ENCODE peak calls at places on chromosome 1, in five cellular contexts. F, I, U, G and P are unnamed samples.

GRCh38 chr1:153649867-153650235 is 8.7 kb upstream of the SNAPIN start:
- DNase-seq in F (no peak), I (peak; percentile 59), U (no peak), G (no peak), P (no peak)

GRCh38 chr1:117631361-117631760 is 25.5 kb downstream of the TENT5C start:
- DNase-seq in F (peak; percentile 79), I (no peak), U (no peak), G (no peak), P (no peak)

GRCh38 chr1:216310776-216311175 is 112.5 kb downstream of the USH2A start:
- DNase-seq in F (peak; percentile 39), I (no peak), U (peak; percentile 73), G (peak; percentile 90), P (no peak)

GRCh38 chr1:16981269-16981849 is 939 bp upstream of the MFAP2 start:
- DNase-seq in F (no peak), I (no peak), U (peak; percentile 79), G (no peak), P (no peak)

GRCh38 chr1:46478721-46479485 is 10.7 kb upstream of the DMBX1 start:
- DNase-seq in F (no peak), I (no peak), U (no peak), G (no peak), P (no peak)

GRCh38 chr1:111747282-111747734 is 8.1 kb upstream of the INKA2 start:
- DNase-seq in F (peak; percentile 70), I (no peak), U (peak; percentile 87), G (peak; percentile 97), P (peak; percentile 75)

GRCh38 chr1:58950897-58951296 is 167.1 kb upstream of the JUN start:
- DNase-seq in F (no peak), I (no peak), U (no peak), G (peak; percentile 48), P (no peak)

GRCh38 chr1:183920651-183921050 is 115.7 kb downstream of the RGL1 start:
- DNase-seq in F (no peak), I (no peak), U (no peak), G (no peak), P (no peak)

GRCh38 chr1:1090424-1091343 is 16.6 kb upstream of the RNF223 start:
- DNase-seq in F (no peak), I (peak; percentile 13), U (no peak), G (no peak), P (no peak)

DNA sequence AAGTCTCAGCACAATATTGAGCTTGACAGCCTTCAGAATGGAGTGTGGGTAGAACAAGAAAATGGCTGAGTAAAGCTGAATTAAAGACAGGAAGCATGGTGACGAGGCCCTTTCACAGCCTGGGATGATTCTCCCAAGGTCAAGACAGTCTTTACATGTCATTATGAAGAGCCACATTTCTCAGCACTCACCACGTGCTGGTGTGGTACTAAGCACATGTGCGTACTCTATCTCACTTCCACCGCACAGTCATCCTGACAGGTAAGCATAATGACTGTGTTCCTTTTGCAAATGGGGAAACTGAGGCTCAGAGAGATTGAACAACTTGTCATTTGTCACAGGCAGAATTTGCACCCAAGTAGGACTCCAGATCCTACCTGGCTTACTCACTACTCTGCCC is 92.8 kb upstream of the COA6 start:
- DNase-seq in F (no peak), I (no peak), U (no peak), G (no peak), P (no peak)
- H3K27ac ChIP-seq in F (no peak overlapping the region), I (no peak overlapping the region), U (no peak overlapping the region), G (no peak overlapping the region), P (no peak overlapping the region)

GRCh38 chr1:233459470-233459945 is 132.0 kb downstream of the MAP3K21 start:
- DNase-seq in F (no peak), I (no peak), U (no peak), G (no peak), P (no peak)

GRCh38 chr1:233448290-233448689 is 120.8 kb downstream of the MAP3K21 start:
- DNase-seq in F (no peak), I (no peak), U (no peak), G (no peak), P (no peak)

GRCh38 chr1:233453433-233454200 is 126.1 kb downstream of the MAP3K21 start:
- DNase-seq in F (no peak), I (no peak), U (no peak), G (no peak), P (no peak)
- TF ChIP-seq CTCF in F (no peak), I (no peak), U (no peak), G (no peak), P (no peak)

GRCh38 chr1:61124691-61125090 is 42.3 kb downstream of the NFIA start:
- DNase-seq in F (no peak), I (peak; percentile 33), U (no peak), G (no peak), P (no peak)
- H3K27ac ChIP-seq in F (no peak overlapping the region), I (peak overlapping the region; percentile 83), U (no peak overlapping the region), G (no peak overlapping the region), P (no peak overlapping the region)

GRCh38 chr1:112803906-112804762 is 89.0 kb upstream of the PPM1J start:
- DNase-seq in F (peak; percentile 47), I (peak; percentile 52), U (peak; percentile 84), G (peak; percentile 90), P (no peak)
- TF ChIP-seq CTCF in F (peak; percentile 54), I (peak; percentile 78), U (peak; percentile 93), G (peak; percentile 92), P (peak; percentile 53)

GRCh38 chr1:36626435-36626834 is 143.7 kb upstream of the CSF3R start:
- DNase-seq in F (no peak), I (no peak), U (no peak), G (no peak), P (no peak)

GRCh38 chr1:36622741-36623648 is 140.3 kb upstream of the CSF3R start:
- DNase-seq in F (no peak), I (no peak), U (no peak), G (no peak), P (no peak)

GRCh38 chr1:36624466-36624865 is 141.8 kb upstream of the CSF3R start:
- DNase-seq in F (no peak), I (no peak), U (no peak), G (no peak), P (no peak)

GRCh38 chr1:36625959-36626337 is 143.2 kb upstream of the CSF3R start:
- DNase-seq in F (no peak), I (no peak), U (no peak), G (peak; percentile 23), P (no peak)

GRCh38 chr1:36625253-36625958 is 142.7 kb upstream of the CSF3R start:
- DNase-seq in F (no peak), I (no peak), U (no peak), G (no peak), P (no peak)
- H3K27ac ChIP-seq in F (no peak overlapping the region), I (no peak overlapping the region), U (no peak overlapping the region), G (no peak overlapping the region), P (no peak overlapping the region)

GRCh38 chr1:248406721-248407692 is 4.2 kb downstream of the OR2T1 start:
- DNase-seq in F (no peak), I (no peak), U (no peak), G (no peak), P (no peak)

GRCh38 chr1:248402748-248403147 is at the start of gene OR2T1:
- DNase-seq in F (no peak), I (no peak), U (no peak), G (no peak), P (no peak)

DNA sequence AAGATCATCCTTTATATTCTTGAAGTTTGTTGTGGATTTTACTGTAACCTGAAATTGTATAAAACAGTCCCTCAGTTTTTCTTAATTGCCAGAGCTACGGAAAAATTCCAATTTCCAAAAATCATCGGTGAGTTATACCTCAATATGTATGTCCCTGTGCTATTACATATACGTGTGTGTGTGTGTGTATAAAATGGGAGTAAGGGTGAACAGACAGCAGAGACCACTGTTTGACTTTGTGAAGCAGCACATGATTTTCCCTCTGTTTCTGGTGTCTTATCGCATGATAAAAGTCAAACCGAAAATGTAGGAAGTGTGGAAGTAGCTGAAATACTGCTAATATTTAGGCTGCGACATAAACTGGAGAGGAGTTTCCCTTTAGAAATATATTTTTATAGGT is 1.2 kb downstream of the OR2T1 start:
- DNase-seq in F (no peak), I (no peak), U (no peak), G (peak; percentile 1), P (no peak)
- TF ChIP-seq CTCF in F (peak; percentile 21), I (no peak), U (no peak), G (no peak), P (no peak)

DNA sequence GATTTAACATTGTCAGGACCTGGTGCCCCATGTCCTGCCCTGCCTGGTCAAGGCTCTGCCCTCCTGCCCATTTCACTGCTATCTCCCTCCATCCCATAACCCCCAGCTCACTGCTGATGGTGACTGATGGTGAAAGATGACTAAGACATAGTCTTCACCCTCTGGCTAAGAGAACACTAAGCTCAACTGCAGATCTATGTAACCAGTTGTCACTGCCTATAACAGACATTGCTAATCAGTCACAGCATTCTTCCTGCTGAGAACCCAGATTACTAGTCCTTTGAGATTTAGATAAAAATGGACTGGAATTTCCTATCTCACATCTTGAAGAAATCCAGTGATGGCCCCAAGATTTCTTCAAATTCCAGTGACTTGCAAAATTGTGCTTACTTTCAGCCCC is 8.0 kb upstream of the ZNF362 start:
- DNase-seq in F (no peak), I (no peak), U (no peak), G (no peak), P (no peak)
- H3K27ac ChIP-seq in F (no peak overlapping the region), I (no peak overlapping the region), U (no peak overlapping the region), G (no peak overlapping the region), P (no peak overlapping the region)

DNA sequence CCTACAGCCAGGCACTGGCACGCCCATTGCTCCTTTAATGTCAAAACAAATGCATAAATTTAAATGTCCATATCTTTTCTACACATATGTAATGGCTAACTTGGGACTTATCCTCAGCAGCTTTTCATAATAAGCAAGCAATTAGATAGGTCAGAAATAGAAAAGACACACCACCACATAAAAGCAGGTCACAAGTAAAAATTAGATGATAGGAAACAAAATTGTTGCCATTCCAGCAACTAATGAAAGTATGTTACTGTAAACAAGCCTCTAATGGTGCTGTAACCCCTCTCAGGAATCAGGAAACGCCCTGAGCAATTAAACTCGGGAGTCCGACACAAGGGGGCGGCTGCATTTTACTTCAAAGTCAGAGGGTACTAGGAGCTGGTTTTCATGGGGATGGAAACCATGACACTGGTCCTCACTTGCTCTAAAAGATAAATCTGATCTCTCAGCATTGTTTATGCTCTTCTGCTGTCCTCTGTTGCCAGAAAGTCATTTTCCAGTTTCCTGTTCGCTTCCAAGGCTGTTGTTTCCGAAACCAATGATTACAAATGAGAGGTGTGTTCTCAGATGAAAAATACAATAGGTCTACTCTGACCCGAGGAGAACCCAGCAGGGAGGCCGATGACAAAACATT is 93.4 kb downstream of the TGFBR3 start:
- DNase-seq in F (no peak), I (no peak), U (no peak), G (peak; percentile 58), P (no peak)
- TF ChIP-seq CTCF in F (no peak), I (peak; percentile 17), U (no peak), G (peak; percentile 45), P (no peak)